ENCODE peak calls at places on chromosomes 1 and 21, in five cellular contexts. K, J, X, V and N are unnamed samples. For H3K4me1, the result is how much of the 10 kb centered on the place peaks cover.

GRCh38 chr1:111672338-111672737 is 52.7 kb downstream of the RAP1A start:
- DNase-seq in K (no peak), J (no peak), X (no peak), V (no peak), N (no peak)

GRCh38 chr1:153631047-153632022 is 2.5 kb upstream of the CHTOP start:
- DNase-seq in K (no peak), J (no peak), X (no peak), V (no peak), N (no peak)

GRCh38 chr1:202210370-202210769 is 16.8 kb downstream of the LGR6 start:
- DNase-seq in K (no peak), J (no peak), X (no peak), V (no peak), N (no peak)

GRCh38 chr21:42404534-42404933 is 832 bp downstream of the UBASH3A start:
- DNase-seq in K (no peak), J (peak), X (peak), V (no peak), N (no peak)

GRCh38 chr1:89844236-89844807 is 23.5 kb downstream of the LRRC8D start:
- DNase-seq in K (no peak), J (no peak), X (peak), V (peak), N (no peak)

GRCh38 chr21:15826147-15826780 is 96.5 kb downstream of the USP25 start:
- DNase-seq in K (no peak), J (no peak), X (no peak), V (peak), N (no peak)

GRCh38 chr21:15319727-15320126 is 254.9 kb upstream of the NRIP1 start:
- DNase-seq in K (no peak), J (no peak), X (no peak), V (no peak), N (no peak)

GRCh38 chr1:205515781-205516253 is 11.3 kb downstream of the CDK18 start:
- DNase-seq in K (no peak), J (no peak), X (no peak), V (no peak), N (no peak)

GRCh38 chr1:232532901-232533300 is 97.0 kb downstream of the SIPA1L2 start:
- DNase-seq in K (no peak), J (no peak), X (no peak), V (no peak), N (no peak)

GRCh38 chr1:154166207-154166606 is 11.3 kb upstream of the NUP210L start:
- DNase-seq in K (no peak), J (no peak), X (no peak), V (no peak), N (no peak)

GRCh38 chr1:245469734-245470133 is 314.9 kb downstream of the KIF26B start:
- DNase-seq in K (no peak), J (no peak), X (no peak), V (no peak), N (no peak)

GRCh38 chr1:1510912-1511532 is 940 bp upstream of the ATAD3A start:
- DNase-seq in K (no peak), J (no peak), X (no peak), V (peak), N (no peak)

GRCh38 chr21:32916522-32917099 is 109.1 kb upstream of the OLIG2 start:
- DNase-seq in K (no peak), J (no peak), X (no peak), V (peak), N (no peak)

GRCh38 chr1:239418683-239419082 is 32.3 kb downstream of the CHRM3 start:
- DNase-seq in K (no peak), J (no peak), X (no peak), V (no peak), N (no peak)

GRCh38 chr1:213892471-213892870 is 95.3 kb upstream of the PROX1 start:
- DNase-seq in K (no peak), J (no peak), X (no peak), V (no peak), N (no peak)

GRCh38 chr1:235945775-235946565 is 79.3 kb upstream of the LYST start:
- DNase-seq in K (peak), J (no peak), X (no peak), V (no peak), N (no peak)

GRCh38 chr1:114336360-114336759 is 174.6 kb downstream of the TRIM33 start:
- DNase-seq in K (no peak), J (no peak), X (no peak), V (no peak), N (no peak)

GRCh38 chr1:154342132-154342531 is 16.8 kb downstream of the ATP8B2 start:
- DNase-seq in K (no peak), J (no peak), X (no peak), V (no peak), N (no peak)

GRCh38 chr1:181394766-181395165 is 88.6 kb upstream of the CACNA1E start:
- DNase-seq in K (no peak), J (no peak), X (no peak), V (no peak), N (no peak)

GRCh38 chr1:80778094-80778840 is 1022.5 kb upstream of the ADGRL2 start:
- DNase-seq in K (no peak), J (no peak), X (no peak), V (no peak), N (no peak)

GRCh38 chr1:39160703-39161102 is 43.8 kb upstream of the MACF1 start:
- DNase-seq in K (no peak), J (no peak), X (no peak), V (no peak), N (no peak)

DNA sequence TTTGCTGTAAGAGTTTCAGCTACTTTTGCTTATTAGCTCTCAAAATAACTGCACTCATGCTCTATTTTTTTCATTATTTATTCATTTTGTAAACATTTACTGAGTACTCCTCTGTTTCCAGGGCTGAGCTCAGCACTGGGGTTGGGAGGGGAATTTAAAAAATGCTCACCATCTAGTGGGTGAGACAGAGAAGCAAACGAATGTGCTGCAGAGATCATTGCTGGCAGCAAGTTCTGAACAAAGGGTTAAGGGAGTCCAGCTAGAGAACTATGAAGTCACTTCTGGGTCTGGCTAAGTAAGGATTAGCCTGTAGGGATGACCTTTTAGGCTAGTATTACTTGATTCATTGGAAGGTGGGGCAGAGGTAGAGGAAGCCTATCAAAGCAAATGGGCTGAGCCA is 99.1 kb upstream of the ZNF644 start:
- DNase-seq in K (no peak), J (no peak), X (no peak), V (no peak), N (no peak)
- H3K4me1 ChIP-seq in K (under half), J (under half), X (under half), V (under half), N (under half)

GRCh38 chr1:22774483-22775182 is 64.0 kb downstream of the EPHB2 start:
- DNase-seq in K (no peak), J (no peak), X (no peak), V (no peak), N (no peak)
- H3K27ac ChIP-seq in K (peak), J (no peak), X (no peak), V (no peak), N (peak)

GRCh38 chr1:46137901-46138300 is 5.5 kb upstream of the PIK3R3 start:
- DNase-seq in K (no peak), J (no peak), X (no peak), V (no peak), N (no peak)
- H3K4me3 ChIP-seq in K (no peak), J (no peak), X (no peak), V (no peak), N (peak)

GRCh38 chr1:164707868-164708331 is 148.9 kb downstream of the PBX1 start:
- DNase-seq in K (no peak), J (no peak), X (no peak), V (no peak), N (no peak)

GRCh38 chr1:164709108-164709507 is 150.1 kb downstream of the PBX1 start:
- DNase-seq in K (no peak), J (no peak), X (no peak), V (no peak), N (no peak)

GRCh38 chr1:164704954-164705353 is 146.0 kb downstream of the PBX1 start:
- DNase-seq in K (no peak), J (no peak), X (no peak), V (no peak), N (no peak)

GRCh38 chr1:164708596-164708995 is 149.6 kb downstream of the PBX1 start:
- DNase-seq in K (no peak), J (no peak), X (no peak), V (no peak), N (no peak)

DNA sequence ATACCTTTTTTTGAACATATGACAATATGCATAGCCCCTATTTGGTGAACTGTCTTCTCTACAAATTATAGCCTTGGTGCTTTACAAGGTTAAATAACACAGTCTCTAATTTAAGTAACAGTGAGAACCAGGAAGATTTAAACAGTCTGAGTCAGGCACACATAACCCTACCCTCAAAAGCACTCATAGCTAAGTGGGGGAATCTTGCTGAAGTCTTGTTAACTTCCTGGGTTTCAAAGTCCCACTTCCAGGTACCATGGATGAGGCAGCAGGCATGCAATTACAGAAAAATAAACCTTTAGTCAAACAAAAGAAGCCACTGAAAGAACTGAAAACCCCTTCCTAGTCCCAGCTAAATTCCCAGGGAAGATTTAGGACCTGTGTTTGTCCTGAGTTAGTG is 147.6 kb downstream of the PBX1 start:
- DNase-seq in K (no peak), J (no peak), X (no peak), V (no peak), N (no peak)
- H3K4me1 ChIP-seq in K (under half), J (under half), X (under half), V (under half), N (half or more)